ENCODE peak calls at places on chromosome 6, in five cellular contexts. A is stomach, J is sigmoid colon, C is transverse colon, L is upper lobe of left lung. U is an unnamed sample.

GRCh38 chr6:165229216-165229615 is 80.2 kb downstream of the C6orf118 start:
- DNase-seq in A (no peak), C (no peak), L (no peak), J (no peak), U (no peak)

GRCh38 chr6:1608222-1608975 is 1.3 kb upstream of the FOXC1 start:
- DNase-seq in L (no peak), J (no peak), A (no peak), C (no peak), U (no peak)

GRCh38 chr6:106082735-106083398 is 3.3 kb upstream of the PRDM1 start:
- DNase-seq in L (no peak), J (no peak), A (no peak), C (no peak), U (no peak)

GRCh38 chr6:73314577-73315492 is 39.2 kb downstream of the DPPA5 start:
- DNase-seq in C (no peak), A (no peak), J (no peak), L (peak), U (no peak)

GRCh38 chr6:44001318-44001868 is 125.9 kb downstream of the MRPL14 start:
- DNase-seq in L (no peak), J (no peak), A (no peak), C (no peak), U (peak)

GRCh38 chr6:138973481-138974140 is 14.4 kb downstream of the REPS1 start:
- DNase-seq in A (no peak), L (no peak), C (no peak), J (no peak), U (no peak)

GRCh38 chr6:113644861-113645575 is 212.1 kb upstream of the MARCKS start:
- DNase-seq in A (no peak), L (no peak), C (no peak), J (no peak), U (no peak)

GRCh38 chr6:9914951-9915350 is 499.9 kb downstream of the TFAP2A start:
- DNase-seq in J (no peak), L (no peak), A (no peak), C (no peak), U (no peak)

GRCh38 chr6:33967966-33968724 is 164.3 kb upstream of the MLN start:
- DNase-seq in L (no peak), J (no peak), C (peak), A (no peak), U (peak)

GRCh38 chr6:166989427-166990034 is 9.7 kb upstream of the CEP43 start:
- DNase-seq in A (no peak), L (no peak), J (no peak), C (no peak), U (no peak)

GRCh38 chr6:95431637-95432228 is 145.6 kb upstream of the MANEA start:
- DNase-seq in A (peak), C (peak), L (no peak), J (no peak), U (no peak)

GRCh38 chr6:40371621-40372020 is 215.5 kb downstream of the LRFN2 start:
- DNase-seq in L (no peak), C (no peak), A (no peak), J (no peak), U (no peak)

GRCh38 chr6:121160276-121160675 is 174.0 kb downstream of the TBC1D32 start:
- DNase-seq in C (no peak), A (no peak), J (no peak), L (no peak), U (no peak)

GRCh38 chr6:37516076-37516919 is 16.6 kb upstream of the CCDC167 start:
- DNase-seq in C (peak), L (peak), A (peak), J (peak), U (no peak)

GRCh38 chr6:112287836-112288235 is 33.5 kb upstream of the LAMA4 start:
- DNase-seq in C (no peak), A (no peak), L (no peak), J (no peak), U (no peak)

GRCh38 chr6:144417686-144418085 is 132.6 kb downstream of the UTRN start:
- DNase-seq in J (no peak), A (no peak), C (no peak), L (no peak), U (no peak)

GRCh38 chr6:46170357-46171289 is at the start of gene ENPP5:
- DNase-seq in J (peak), C (peak), A (peak), L (peak), U (peak)

GRCh38 chr6:139824864-139825263 is 450.4 kb upstream of the CITED2 start:
- DNase-seq in L (no peak), A (no peak), J (no peak), C (no peak), U (no peak)

GRCh38 chr6:16333580-16333979 is 95.2 kb downstream of the GMPR start:
- DNase-seq in C (no peak), J (no peak), A (no peak), L (no peak), U (no peak)

GRCh38 chr6:125789576-125790402 is 971 bp upstream of the NCOA7 start:
- DNase-seq in A (peak), C (peak), J (peak), L (peak), U (no peak)

GRCh38 chr6:34147906-34148701 is 2.2 kb upstream of the GRM4 start:
- DNase-seq in A (no peak), L (no peak), J (peak), C (no peak), U (no peak)

GRCh38 chr6:52647199-52647598 is 23.7 kb upstream of the TMEM14A start:
- DNase-seq in C (no peak), L (no peak), A (no peak), J (no peak), U (no peak)

GRCh38 chr6:151385177-151385576 is 6.2 kb downstream of the ZBTB2 start:
- DNase-seq in J (no peak), A (no peak), L (no peak), C (no peak), U (no peak)

GRCh38 chr6:29968130-29968529 is 25.8 kb downstream of the HLA-A start:
- DNase-seq in L (no peak), J (no peak), A (no peak), C (no peak), U (no peak)

GRCh38 chr6:159151266-159151855 is 17.8 kb upstream of the FNDC1 start:
- DNase-seq in A (peak), C (peak), L (no peak), J (no peak), U (no peak)

GRCh38 chr6:22442826-22443225 is 126.5 kb upstream of the HDGFL1 start:
- DNase-seq in L (no peak), A (no peak), J (no peak), C (no peak), U (no peak)

GRCh38 chr6:160004419-160005160 is 35.7 kb downstream of the IGF2R start:
- DNase-seq in C (no peak), J (no peak), A (no peak), L (peak), U (no peak)

GRCh38 chr6:39934060-39934757 is at the start of gene MOCS1:
- DNase-seq in J (peak), C (peak), A (peak), L (peak), U (peak)

GRCh38 chr6:135922746-135923145 is 71.2 kb downstream of the PDE7B start:
- DNase-seq in A (no peak), L (no peak), C (no peak), J (peak), U (no peak)

GRCh38 chr6:166056637-166057036 is 111.0 kb downstream of the TBXT start:
- DNase-seq in J (peak), L (no peak), C (no peak), A (no peak), U (no peak)

GRCh38 chr6:160428069-160428430 is 79.9 kb downstream of the SLC22A3 start:
- DNase-seq in C (no peak), A (peak), J (peak), L (no peak), U (no peak)

GRCh38 chr6:111556004-111556403 is 49.7 kb downstream of the TRAF3IP2 start:
- DNase-seq in J (no peak), L (no peak), A (no peak), C (no peak), U (no peak)

GRCh38 chr6:91506509-91506908 is 919.6 kb upstream of the MAP3K7 start:
- DNase-seq in L (no peak), J (no peak), A (no peak), C (no peak), U (no peak)

GRCh38 chr6:32290886-32291450 is 67.1 kb upstream of the NOTCH4 start:
- DNase-seq in J (no peak), L (no peak), C (no peak), A (no peak), U (no peak)

GRCh38 chr6:15036690-15037245 is 209.1 kb upstream of the JARID2 start:
- DNase-seq in A (peak), C (peak), L (no peak), J (no peak), U (peak)

GRCh38 chr6:35729349-35729678 is 7.5 kb upstream of the ARMC12 start:
- DNase-seq in J (no peak), C (no peak), A (no peak), L (no peak), U (no peak)

GRCh38 chr6:35728663-35729348 is 8.0 kb upstream of the ARMC12 start:
- DNase-seq in A (peak), J (peak), C (peak), L (no peak), U (peak)

GRCh38 chr6:35729722-35730121 is 7.1 kb upstream of the ARMC12 start:
- DNase-seq in L (no peak), C (peak), J (no peak), A (no peak), U (no peak)

GRCh38 chr6:35727206-35727934 is 9.5 kb upstream of the ARMC12 start:
- DNase-seq in A (peak), C (peak), J (peak), L (no peak), U (peak)

DNA sequence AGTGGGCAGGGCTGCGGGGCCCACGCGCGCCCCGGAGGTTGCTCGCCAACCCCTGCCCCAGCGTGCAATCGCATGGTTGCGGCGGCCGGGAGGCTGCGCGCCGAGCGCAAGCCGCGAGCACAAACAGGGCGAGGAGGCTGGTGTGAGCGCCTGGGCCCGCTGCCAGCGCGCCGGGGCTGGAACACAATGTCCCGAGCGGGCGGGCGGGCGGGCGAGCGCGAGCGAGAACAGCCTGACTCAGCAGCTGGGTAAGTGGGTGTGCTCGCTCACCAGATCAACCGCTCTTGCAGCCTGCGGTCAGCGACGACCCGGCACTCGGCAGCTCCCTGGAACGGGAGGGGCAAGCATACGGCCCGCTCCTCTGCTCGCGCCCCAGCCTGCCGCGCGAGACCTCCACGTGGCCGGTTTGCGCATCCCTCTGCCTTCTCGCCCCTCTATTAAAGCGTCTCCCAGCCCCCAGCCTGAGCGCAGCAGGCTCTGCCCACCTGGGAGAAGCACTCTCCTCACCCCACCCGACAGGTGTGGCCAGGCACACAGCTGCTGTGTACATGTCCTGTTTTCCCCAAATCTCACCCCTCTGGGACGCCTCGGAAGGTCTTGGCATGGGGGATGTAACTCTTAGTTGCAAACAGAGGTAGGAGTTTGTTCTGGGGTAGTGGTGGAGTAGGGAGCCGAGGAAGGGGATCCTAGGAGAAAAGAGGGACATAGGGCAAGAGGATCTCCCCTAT is 8.7 kb upstream of the ARMC12 start:
- DNase-seq in C (peak), A (peak), J (peak), L (peak), U (peak)
- TF ChIP-seq POLR2AphosphoS5 in C (peak), A (peak), J (peak), L (peak), U (peak)

GRCh38 chr6:90497411-90497810 is 89.5 kb downstream of the MAP3K7 start:
- DNase-seq in L (no peak), A (no peak), C (no peak), J (no peak), U (no peak)
- TF ChIP-seq CTCF in L (no peak), A (no peak), C (no peak), J (no peak), U (no peak)

DNA sequence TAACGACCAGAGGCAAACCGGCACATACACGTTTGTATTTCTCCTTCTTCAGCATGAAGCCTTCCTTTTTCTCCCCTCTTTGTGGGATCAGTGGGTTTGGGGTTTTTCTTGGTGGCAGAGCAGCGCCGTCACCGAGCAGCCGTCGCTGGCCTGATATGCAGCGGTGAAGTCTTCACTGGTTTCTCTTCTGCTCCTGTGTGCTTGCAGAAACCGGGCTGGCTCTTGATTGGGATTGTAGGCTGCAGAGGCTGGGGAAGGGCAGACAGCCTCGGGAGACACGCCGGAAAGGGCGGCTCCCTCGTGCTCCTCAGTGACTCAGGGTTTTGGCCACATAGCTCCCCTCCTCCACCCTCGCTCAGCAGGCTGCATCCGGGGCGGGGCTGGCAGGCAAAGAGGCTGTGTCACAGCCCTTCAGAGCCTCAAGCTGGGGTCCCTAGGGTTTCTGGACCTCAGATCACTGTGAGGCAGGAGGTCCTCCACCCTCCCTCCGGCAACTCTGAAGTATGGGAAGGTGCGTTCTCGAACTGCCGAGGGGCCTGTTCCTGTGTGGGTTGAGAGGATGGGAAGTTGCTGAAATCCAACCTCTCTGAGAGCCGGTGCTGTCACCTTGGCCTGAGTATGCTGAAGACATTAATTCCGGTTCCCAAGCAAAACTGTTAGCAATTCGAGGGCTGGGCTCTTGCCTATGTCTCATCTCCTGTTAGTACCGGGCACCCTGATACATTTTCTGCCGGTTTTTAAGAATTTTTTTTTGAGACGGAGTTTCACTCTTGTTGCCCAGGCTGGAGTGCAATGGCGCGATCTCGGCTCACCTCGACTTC is 24.2 kb downstream of the NQO2 start:
- DNase-seq in L (peak), A (peak), C (peak), J (peak), U (peak)
- TF ChIP-seq EP300 in L (peak), A (no peak), C (peak), J (no peak), U (no peak)

DNA sequence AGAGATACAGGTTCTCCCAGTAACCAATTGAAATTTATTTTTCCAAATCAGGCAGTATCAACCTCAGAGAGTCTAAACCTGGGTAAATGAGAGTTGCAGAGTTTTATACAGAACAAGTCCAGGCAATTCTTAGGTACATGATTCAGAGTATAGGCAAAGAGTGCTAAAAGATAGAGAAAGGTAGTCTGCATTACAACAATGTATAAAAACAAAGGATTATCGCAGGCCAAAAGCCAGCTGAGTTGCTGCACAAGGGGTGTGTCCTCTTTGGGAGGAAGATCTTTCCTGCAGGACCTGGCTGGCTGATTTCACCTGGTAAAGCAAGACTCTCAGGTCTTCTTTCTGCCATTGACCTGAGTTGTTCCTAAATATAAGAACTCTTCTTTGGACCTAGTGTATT is 48.9 kb upstream of the ECHDC1 start:
- DNase-seq in C (no peak), L (no peak), J (no peak), A (no peak), U (no peak)
- TF ChIP-seq POLR2AphosphoS5 in C (no peak), L (no peak), J (no peak), A (no peak), U (no peak)

DNA sequence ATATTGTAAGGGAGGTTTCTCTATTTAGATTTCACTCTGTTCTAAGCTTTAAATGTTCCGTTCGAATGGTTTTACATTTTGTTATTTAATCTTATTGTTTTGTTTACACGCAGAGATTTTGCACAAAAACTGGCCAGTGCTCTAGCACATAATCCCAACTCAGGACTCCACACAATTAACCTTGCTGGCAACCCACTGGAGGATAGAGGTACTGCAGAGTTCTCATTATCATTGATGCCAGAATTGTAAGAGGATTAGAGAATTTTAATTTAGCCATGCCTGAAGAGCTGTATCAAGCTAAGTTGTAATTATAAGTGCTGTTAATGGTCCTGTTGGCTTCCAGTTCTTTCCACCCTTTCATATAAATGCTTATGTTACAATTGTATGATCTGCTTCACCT is 179.7 kb upstream of the SCGN start:
- DNase-seq in A (no peak), J (no peak), L (no peak), C (no peak), U (no peak)
- TF ChIP-seq CTCF in A (peak), J (no peak), L (no peak), C (no peak), U (peak)